ENCODE peak calls at places on chromosomes 6 and 20, in ten cellular contexts. One of them, this sample, is unnamed.
A peak's percentile ranks its signal among the peaks of the same experiment; 100 is the strongest.

GRCh38 chr6:122652431-122652830 is 42.2 kb downstream of the PKIB start:
- DNase-seq in kidney tubule cell: peak; percentile 74
- DNase-seq in stimulated activated CD8-positive, alpha-beta memory T cell treated with anti-CD3 and anti-CD28 coated beads, Interleukin-7, amount 100 ng/mL, for 1 hour: no peak
- DNase-seq in NCI-H1092: no peak
- DNase-seq in NCI-H1417: no peak
- DNase-seq in adipocyte: no peak
- DNase-seq in natural killer cell: no peak
- DNase-seq in stimulated activated CD4-positive, alpha-beta T cell treated with anti-CD3 and anti-CD28 coated beads, Interleukin-1b, Interleukin-23, amount 100 ng/mL, for 24 hours: no peak
- DNase-seq in activated T-cell treated with anti-CD3 and anti-CD28 coated beads, Interleukin-2, amount 50 U/mL, for 4 hours: no peak
- DNase-seq in AG10803: no peak
- DNase-seq in this sample: peak; percentile 51

GRCh38 chr20:5844063-5844681 is 94.0 kb downstream of the SHLD1 start:
- DNase-seq in kidney tubule cell: peak; percentile 48
- DNase-seq in stimulated activated CD8-positive, alpha-beta memory T cell treated with anti-CD3 and anti-CD28 coated beads, Interleukin-7, amount 100 ng/mL, for 1 hour: peak; percentile 13
- DNase-seq in NCI-H1092: peak; percentile 57
- DNase-seq in NCI-H1417: peak; percentile 12
- DNase-seq in adipocyte: no peak
- DNase-seq in natural killer cell: no peak
- DNase-seq in stimulated activated CD4-positive, alpha-beta T cell treated with anti-CD3 and anti-CD28 coated beads, Interleukin-1b, Interleukin-23, amount 100 ng/mL, for 24 hours: peak; percentile 16
- DNase-seq in activated T-cell treated with anti-CD3 and anti-CD28 coated beads, Interleukin-2, amount 50 U/mL, for 4 hours: peak; percentile 24
- DNase-seq in AG10803: peak; percentile 20
- DNase-seq in this sample: peak; percentile 21

GRCh38 chr6:155275808-155276480 is 12.1 kb downstream of the CLDN20 start:
- DNase-seq in kidney tubule cell: no peak
- DNase-seq in stimulated activated CD8-positive, alpha-beta memory T cell treated with anti-CD3 and anti-CD28 coated beads, Interleukin-7, amount 100 ng/mL, for 1 hour: no peak
- DNase-seq in NCI-H1092: no peak
- DNase-seq in NCI-H1417: no peak
- DNase-seq in adipocyte: peak; percentile 30
- DNase-seq in natural killer cell: no peak
- DNase-seq in stimulated activated CD4-positive, alpha-beta T cell treated with anti-CD3 and anti-CD28 coated beads, Interleukin-1b, Interleukin-23, amount 100 ng/mL, for 24 hours: no peak
- DNase-seq in activated T-cell treated with anti-CD3 and anti-CD28 coated beads, Interleukin-2, amount 50 U/mL, for 4 hours: no peak
- DNase-seq in AG10803: no peak
- DNase-seq in this sample: no peak

GRCh38 chr6:35185302-35185681 is 28.5 kb upstream of the SCUBE3 start:
- DNase-seq in kidney tubule cell: peak; percentile 71
- DNase-seq in stimulated activated CD8-positive, alpha-beta memory T cell treated with anti-CD3 and anti-CD28 coated beads, Interleukin-7, amount 100 ng/mL, for 1 hour: no peak
- DNase-seq in NCI-H1092: no peak
- DNase-seq in NCI-H1417: no peak
- DNase-seq in adipocyte: peak; percentile 58
- DNase-seq in natural killer cell: no peak
- DNase-seq in stimulated activated CD4-positive, alpha-beta T cell treated with anti-CD3 and anti-CD28 coated beads, Interleukin-1b, Interleukin-23, amount 100 ng/mL, for 24 hours: no peak
- DNase-seq in activated T-cell treated with anti-CD3 and anti-CD28 coated beads, Interleukin-2, amount 50 U/mL, for 4 hours: no peak
- DNase-seq in AG10803: peak; percentile 62
- DNase-seq in this sample: no peak

GRCh38 chr6:7254980-7255825 is 57.8 kb downstream of the SSR1 start:
- DNase-seq in kidney tubule cell: no peak
- DNase-seq in stimulated activated CD8-positive, alpha-beta memory T cell treated with anti-CD3 and anti-CD28 coated beads, Interleukin-7, amount 100 ng/mL, for 1 hour: no peak
- DNase-seq in NCI-H1092: no peak
- DNase-seq in NCI-H1417: no peak
- DNase-seq in adipocyte: no peak
- DNase-seq in natural killer cell: no peak
- DNase-seq in stimulated activated CD4-positive, alpha-beta T cell treated with anti-CD3 and anti-CD28 coated beads, Interleukin-1b, Interleukin-23, amount 100 ng/mL, for 24 hours: no peak
- DNase-seq in activated T-cell treated with anti-CD3 and anti-CD28 coated beads, Interleukin-2, amount 50 U/mL, for 4 hours: no peak
- DNase-seq in AG10803: no peak
- DNase-seq in this sample: no peak

GRCh38 chr6:145023116-145023726 is 712.1 kb downstream of the EPM2A start:
- DNase-seq in kidney tubule cell: no peak
- DNase-seq in stimulated activated CD8-positive, alpha-beta memory T cell treated with anti-CD3 and anti-CD28 coated beads, Interleukin-7, amount 100 ng/mL, for 1 hour: no peak
- DNase-seq in NCI-H1092: no peak
- DNase-seq in NCI-H1417: no peak
- DNase-seq in adipocyte: no peak
- DNase-seq in natural killer cell: no peak
- DNase-seq in stimulated activated CD4-positive, alpha-beta T cell treated with anti-CD3 and anti-CD28 coated beads, Interleukin-1b, Interleukin-23, amount 100 ng/mL, for 24 hours: no peak
- DNase-seq in activated T-cell treated with anti-CD3 and anti-CD28 coated beads, Interleukin-2, amount 50 U/mL, for 4 hours: no peak
- DNase-seq in AG10803: no peak
- DNase-seq in this sample: no peak

GRCh38 chr6:136438445-136438844 is 111.8 kb downstream of the MAP7 start:
- DNase-seq in kidney tubule cell: peak; percentile 18
- DNase-seq in stimulated activated CD8-positive, alpha-beta memory T cell treated with anti-CD3 and anti-CD28 coated beads, Interleukin-7, amount 100 ng/mL, for 1 hour: no peak
- DNase-seq in NCI-H1092: no peak
- DNase-seq in NCI-H1417: no peak
- DNase-seq in adipocyte: no peak
- DNase-seq in natural killer cell: no peak
- DNase-seq in stimulated activated CD4-positive, alpha-beta T cell treated with anti-CD3 and anti-CD28 coated beads, Interleukin-1b, Interleukin-23, amount 100 ng/mL, for 24 hours: no peak
- DNase-seq in activated T-cell treated with anti-CD3 and anti-CD28 coated beads, Interleukin-2, amount 50 U/mL, for 4 hours: no peak
- DNase-seq in AG10803: no peak
- DNase-seq in this sample: no peak

GRCh38 chr6:167512926-167513325 is 188.0 kb downstream of the TTLL2 start:
- DNase-seq in kidney tubule cell: no peak
- DNase-seq in stimulated activated CD8-positive, alpha-beta memory T cell treated with anti-CD3 and anti-CD28 coated beads, Interleukin-7, amount 100 ng/mL, for 1 hour: no peak
- DNase-seq in NCI-H1092: no peak
- DNase-seq in NCI-H1417: no peak
- DNase-seq in adipocyte: no peak
- DNase-seq in natural killer cell: no peak
- DNase-seq in stimulated activated CD4-positive, alpha-beta T cell treated with anti-CD3 and anti-CD28 coated beads, Interleukin-1b, Interleukin-23, amount 100 ng/mL, for 24 hours: no peak
- DNase-seq in activated T-cell treated with anti-CD3 and anti-CD28 coated beads, Interleukin-2, amount 50 U/mL, for 4 hours: no peak
- DNase-seq in AG10803: no peak
- DNase-seq in this sample: no peak

GRCh38 chr6:2948228-2949025 is 22.9 kb downstream of the SERPINB6 start:
- DNase-seq in kidney tubule cell: no peak
- DNase-seq in stimulated activated CD8-positive, alpha-beta memory T cell treated with anti-CD3 and anti-CD28 coated beads, Interleukin-7, amount 100 ng/mL, for 1 hour: no peak
- DNase-seq in NCI-H1092: no peak
- DNase-seq in NCI-H1417: no peak
- DNase-seq in adipocyte: no peak
- DNase-seq in natural killer cell: no peak
- DNase-seq in stimulated activated CD4-positive, alpha-beta T cell treated with anti-CD3 and anti-CD28 coated beads, Interleukin-1b, Interleukin-23, amount 100 ng/mL, for 24 hours: no peak
- DNase-seq in activated T-cell treated with anti-CD3 and anti-CD28 coated beads, Interleukin-2, amount 50 U/mL, for 4 hours: no peak
- DNase-seq in AG10803: no peak
- DNase-seq in this sample: no peak

GRCh38 chr20:47400685-47401084 is 44.2 kb upstream of the ZMYND8 start:
- DNase-seq in kidney tubule cell: no peak
- DNase-seq in stimulated activated CD8-positive, alpha-beta memory T cell treated with anti-CD3 and anti-CD28 coated beads, Interleukin-7, amount 100 ng/mL, for 1 hour: no peak
- DNase-seq in NCI-H1092: no peak
- DNase-seq in NCI-H1417: no peak
- DNase-seq in adipocyte: no peak
- DNase-seq in natural killer cell: no peak
- DNase-seq in stimulated activated CD4-positive, alpha-beta T cell treated with anti-CD3 and anti-CD28 coated beads, Interleukin-1b, Interleukin-23, amount 100 ng/mL, for 24 hours: no peak
- DNase-seq in activated T-cell treated with anti-CD3 and anti-CD28 coated beads, Interleukin-2, amount 50 U/mL, for 4 hours: no peak
- DNase-seq in AG10803: no peak
- DNase-seq in this sample: no peak

GRCh38 chr6:147549531-147549930 is 41.0 kb downstream of the SAMD5 start:
- DNase-seq in kidney tubule cell: no peak
- DNase-seq in stimulated activated CD8-positive, alpha-beta memory T cell treated with anti-CD3 and anti-CD28 coated beads, Interleukin-7, amount 100 ng/mL, for 1 hour: no peak
- DNase-seq in NCI-H1092: no peak
- DNase-seq in NCI-H1417: no peak
- DNase-seq in adipocyte: no peak
- DNase-seq in natural killer cell: no peak
- DNase-seq in stimulated activated CD4-positive, alpha-beta T cell treated with anti-CD3 and anti-CD28 coated beads, Interleukin-1b, Interleukin-23, amount 100 ng/mL, for 24 hours: no peak
- DNase-seq in activated T-cell treated with anti-CD3 and anti-CD28 coated beads, Interleukin-2, amount 50 U/mL, for 4 hours: no peak
- DNase-seq in AG10803: no peak
- DNase-seq in this sample: no peak

GRCh38 chr6:1439349-1439748 is 50.0 kb downstream of the FOXF2 start:
- DNase-seq in kidney tubule cell: no peak
- DNase-seq in stimulated activated CD8-positive, alpha-beta memory T cell treated with anti-CD3 and anti-CD28 coated beads, Interleukin-7, amount 100 ng/mL, for 1 hour: no peak
- DNase-seq in NCI-H1092: no peak
- DNase-seq in NCI-H1417: no peak
- DNase-seq in adipocyte: no peak
- DNase-seq in natural killer cell: no peak
- DNase-seq in stimulated activated CD4-positive, alpha-beta T cell treated with anti-CD3 and anti-CD28 coated beads, Interleukin-1b, Interleukin-23, amount 100 ng/mL, for 24 hours: no peak
- DNase-seq in activated T-cell treated with anti-CD3 and anti-CD28 coated beads, Interleukin-2, amount 50 U/mL, for 4 hours: no peak
- DNase-seq in AG10803: no peak
- DNase-seq in this sample: no peak

GRCh38 chr6:16130437-16130891 is 1.6 kb downstream of the MYLIP start:
- DNase-seq in kidney tubule cell: peak; percentile 13
- DNase-seq in stimulated activated CD8-positive, alpha-beta memory T cell treated with anti-CD3 and anti-CD28 coated beads, Interleukin-7, amount 100 ng/mL, for 1 hour: no peak
- DNase-seq in NCI-H1092: no peak
- DNase-seq in NCI-H1417: peak; percentile 27
- DNase-seq in adipocyte: no peak
- DNase-seq in natural killer cell: peak; percentile 21
- DNase-seq in stimulated activated CD4-positive, alpha-beta T cell treated with anti-CD3 and anti-CD28 coated beads, Interleukin-1b, Interleukin-23, amount 100 ng/mL, for 24 hours: no peak
- DNase-seq in activated T-cell treated with anti-CD3 and anti-CD28 coated beads, Interleukin-2, amount 50 U/mL, for 4 hours: no peak
- DNase-seq in AG10803: no peak
- DNase-seq in this sample: no peak

GRCh38 chr6:99143108-99143828 is 195.5 kb upstream of the FBXL4 start:
- DNase-seq in kidney tubule cell: no peak
- DNase-seq in stimulated activated CD8-positive, alpha-beta memory T cell treated with anti-CD3 and anti-CD28 coated beads, Interleukin-7, amount 100 ng/mL, for 1 hour: no peak
- DNase-seq in NCI-H1092: no peak
- DNase-seq in NCI-H1417: no peak
- DNase-seq in adipocyte: no peak
- DNase-seq in natural killer cell: no peak
- DNase-seq in stimulated activated CD4-positive, alpha-beta T cell treated with anti-CD3 and anti-CD28 coated beads, Interleukin-1b, Interleukin-23, amount 100 ng/mL, for 24 hours: no peak
- DNase-seq in activated T-cell treated with anti-CD3 and anti-CD28 coated beads, Interleukin-2, amount 50 U/mL, for 4 hours: no peak
- DNase-seq in AG10803: no peak
- DNase-seq in this sample: no peak

GRCh38 chr6:30612687-30613248 is 4.3 kb downstream of the PPP1R10 start:
- DNase-seq in kidney tubule cell: peak; percentile 84
- DNase-seq in stimulated activated CD8-positive, alpha-beta memory T cell treated with anti-CD3 and anti-CD28 coated beads, Interleukin-7, amount 100 ng/mL, for 1 hour: no peak
- DNase-seq in NCI-H1092: no peak
- DNase-seq in NCI-H1417: no peak
- DNase-seq in adipocyte: peak; percentile 69
- DNase-seq in natural killer cell: no peak
- DNase-seq in stimulated activated CD4-positive, alpha-beta T cell treated with anti-CD3 and anti-CD28 coated beads, Interleukin-1b, Interleukin-23, amount 100 ng/mL, for 24 hours: no peak
- DNase-seq in activated T-cell treated with anti-CD3 and anti-CD28 coated beads, Interleukin-2, amount 50 U/mL, for 4 hours: no peak
- DNase-seq in AG10803: peak; percentile 61
- DNase-seq in this sample: no peak

GRCh38 chr6:73803562-73804221 is 107.7 kb downstream of the CD109 start:
- DNase-seq in kidney tubule cell: peak; percentile 65
- DNase-seq in stimulated activated CD8-positive, alpha-beta memory T cell treated with anti-CD3 and anti-CD28 coated beads, Interleukin-7, amount 100 ng/mL, for 1 hour: no peak
- DNase-seq in NCI-H1092: no peak
- DNase-seq in NCI-H1417: peak; percentile 56
- DNase-seq in adipocyte: peak; percentile 95
- DNase-seq in natural killer cell: no peak
- DNase-seq in stimulated activated CD4-positive, alpha-beta T cell treated with anti-CD3 and anti-CD28 coated beads, Interleukin-1b, Interleukin-23, amount 100 ng/mL, for 24 hours: no peak
- DNase-seq in activated T-cell treated with anti-CD3 and anti-CD28 coated beads, Interleukin-2, amount 50 U/mL, for 4 hours: no peak
- DNase-seq in AG10803: peak; percentile 98
- DNase-seq in this sample: peak; percentile 13

GRCh38 chr6:43972915-43973304 is 154.3 kb downstream of the MRPL14 start:
- DNase-seq in kidney tubule cell: peak; percentile 65
- DNase-seq in stimulated activated CD8-positive, alpha-beta memory T cell treated with anti-CD3 and anti-CD28 coated beads, Interleukin-7, amount 100 ng/mL, for 1 hour: no peak
- DNase-seq in NCI-H1092: peak; percentile 35
- DNase-seq in NCI-H1417: no peak
- DNase-seq in adipocyte: peak; percentile 91
- DNase-seq in natural killer cell: no peak
- DNase-seq in stimulated activated CD4-positive, alpha-beta T cell treated with anti-CD3 and anti-CD28 coated beads, Interleukin-1b, Interleukin-23, amount 100 ng/mL, for 24 hours: no peak
- DNase-seq in activated T-cell treated with anti-CD3 and anti-CD28 coated beads, Interleukin-2, amount 50 U/mL, for 4 hours: no peak
- DNase-seq in AG10803: peak; percentile 93
- DNase-seq in this sample: peak; percentile 47

GRCh38 chr20:57669626-57670025 is 40.2 kb downstream of the PMEPA1 start:
- DNase-seq in kidney tubule cell: no peak
- DNase-seq in stimulated activated CD8-positive, alpha-beta memory T cell treated with anti-CD3 and anti-CD28 coated beads, Interleukin-7, amount 100 ng/mL, for 1 hour: no peak
- DNase-seq in NCI-H1092: no peak
- DNase-seq in NCI-H1417: no peak
- DNase-seq in adipocyte: no peak
- DNase-seq in natural killer cell: no peak
- DNase-seq in stimulated activated CD4-positive, alpha-beta T cell treated with anti-CD3 and anti-CD28 coated beads, Interleukin-1b, Interleukin-23, amount 100 ng/mL, for 24 hours: no peak
- DNase-seq in activated T-cell treated with anti-CD3 and anti-CD28 coated beads, Interleukin-2, amount 50 U/mL, for 4 hours: no peak
- DNase-seq in AG10803: no peak
- DNase-seq in this sample: no peak

GRCh38 chr6:25628471-25629201 is 23.4 kb upstream of the SCGN start:
- DNase-seq in kidney tubule cell: no peak
- DNase-seq in stimulated activated CD8-positive, alpha-beta memory T cell treated with anti-CD3 and anti-CD28 coated beads, Interleukin-7, amount 100 ng/mL, for 1 hour: no peak
- DNase-seq in NCI-H1092: peak; percentile 59
- DNase-seq in NCI-H1417: no peak
- DNase-seq in adipocyte: no peak
- DNase-seq in natural killer cell: no peak
- DNase-seq in stimulated activated CD4-positive, alpha-beta T cell treated with anti-CD3 and anti-CD28 coated beads, Interleukin-1b, Interleukin-23, amount 100 ng/mL, for 24 hours: no peak
- DNase-seq in activated T-cell treated with anti-CD3 and anti-CD28 coated beads, Interleukin-2, amount 50 U/mL, for 4 hours: no peak
- DNase-seq in AG10803: no peak
- DNase-seq in this sample: no peak

GRCh38 chr6:25789475-25789874 is 34.9 kb downstream of the SLC17A4 start:
- DNase-seq in kidney tubule cell: no peak
- DNase-seq in stimulated activated CD8-positive, alpha-beta memory T cell treated with anti-CD3 and anti-CD28 coated beads, Interleukin-7, amount 100 ng/mL, for 1 hour: no peak
- DNase-seq in NCI-H1092: no peak
- DNase-seq in NCI-H1417: no peak
- DNase-seq in adipocyte: no peak
- DNase-seq in natural killer cell: no peak
- DNase-seq in stimulated activated CD4-positive, alpha-beta T cell treated with anti-CD3 and anti-CD28 coated beads, Interleukin-1b, Interleukin-23, amount 100 ng/mL, for 24 hours: no peak
- DNase-seq in activated T-cell treated with anti-CD3 and anti-CD28 coated beads, Interleukin-2, amount 50 U/mL, for 4 hours: no peak
- DNase-seq in AG10803: no peak
- DNase-seq in this sample: no peak

GRCh38 chr6:39166189-39166917 is 51.4 kb upstream of the SAYSD1 start:
- DNase-seq in kidney tubule cell: peak; percentile 71
- DNase-seq in stimulated activated CD8-positive, alpha-beta memory T cell treated with anti-CD3 and anti-CD28 coated beads, Interleukin-7, amount 100 ng/mL, for 1 hour: peak; percentile 71
- DNase-seq in NCI-H1092: peak; percentile 74
- DNase-seq in NCI-H1417: peak; percentile 86
- DNase-seq in adipocyte: peak; percentile 72
- DNase-seq in natural killer cell: peak; percentile 74
- DNase-seq in stimulated activated CD4-positive, alpha-beta T cell treated with anti-CD3 and anti-CD28 coated beads, Interleukin-1b, Interleukin-23, amount 100 ng/mL, for 24 hours: peak; percentile 84
- DNase-seq in activated T-cell treated with anti-CD3 and anti-CD28 coated beads, Interleukin-2, amount 50 U/mL, for 4 hours: peak; percentile 84
- DNase-seq in AG10803: peak; percentile 41
- DNase-seq in this sample: peak; percentile 81

GRCh38 chr20:52313335-52313963 is 121.9 kb upstream of the ZFP64 start:
- DNase-seq in kidney tubule cell: peak; percentile 53
- DNase-seq in stimulated activated CD8-positive, alpha-beta memory T cell treated with anti-CD3 and anti-CD28 coated beads, Interleukin-7, amount 100 ng/mL, for 1 hour: no peak
- DNase-seq in NCI-H1092: peak; percentile 60
- DNase-seq in NCI-H1417: peak; percentile 58
- DNase-seq in adipocyte: peak; percentile 20
- DNase-seq in natural killer cell: no peak
- DNase-seq in stimulated activated CD4-positive, alpha-beta T cell treated with anti-CD3 and anti-CD28 coated beads, Interleukin-1b, Interleukin-23, amount 100 ng/mL, for 24 hours: no peak
- DNase-seq in activated T-cell treated with anti-CD3 and anti-CD28 coated beads, Interleukin-2, amount 50 U/mL, for 4 hours: no peak
- DNase-seq in AG10803: peak; percentile 64
- DNase-seq in this sample: peak; percentile 8

GRCh38 chr6:146803601-146804000 is 204.8 kb downstream of the ADGB start:
- DNase-seq in kidney tubule cell: no peak
- DNase-seq in stimulated activated CD8-positive, alpha-beta memory T cell treated with anti-CD3 and anti-CD28 coated beads, Interleukin-7, amount 100 ng/mL, for 1 hour: no peak
- DNase-seq in NCI-H1092: no peak
- DNase-seq in NCI-H1417: no peak
- DNase-seq in adipocyte: peak; percentile 24
- DNase-seq in natural killer cell: no peak
- DNase-seq in stimulated activated CD4-positive, alpha-beta T cell treated with anti-CD3 and anti-CD28 coated beads, Interleukin-1b, Interleukin-23, amount 100 ng/mL, for 24 hours: no peak
- DNase-seq in activated T-cell treated with anti-CD3 and anti-CD28 coated beads, Interleukin-2, amount 50 U/mL, for 4 hours: no peak
- DNase-seq in AG10803: no peak
- DNase-seq in this sample: no peak

GRCh38 chr6:169173532-169174268 is 79.9 kb downstream of the THBS2 start:
- DNase-seq in kidney tubule cell: peak; percentile 49
- DNase-seq in stimulated activated CD8-positive, alpha-beta memory T cell treated with anti-CD3 and anti-CD28 coated beads, Interleukin-7, amount 100 ng/mL, for 1 hour: no peak
- DNase-seq in NCI-H1092: no peak
- DNase-seq in NCI-H1417: no peak
- DNase-seq in adipocyte: no peak
- DNase-seq in natural killer cell: no peak
- DNase-seq in stimulated activated CD4-positive, alpha-beta T cell treated with anti-CD3 and anti-CD28 coated beads, Interleukin-1b, Interleukin-23, amount 100 ng/mL, for 24 hours: no peak
- DNase-seq in activated T-cell treated with anti-CD3 and anti-CD28 coated beads, Interleukin-2, amount 50 U/mL, for 4 hours: no peak
- DNase-seq in AG10803: no peak
- DNase-seq in this sample: no peak

GRCh38 chr6:73285674-73286283 is 22.8 kb upstream of the KHDC1 start:
- DNase-seq in kidney tubule cell: peak; percentile 43
- DNase-seq in stimulated activated CD8-positive, alpha-beta memory T cell treated with anti-CD3 and anti-CD28 coated beads, Interleukin-7, amount 100 ng/mL, for 1 hour: no peak
- DNase-seq in NCI-H1092: no peak
- DNase-seq in NCI-H1417: no peak
- DNase-seq in adipocyte: peak; percentile 85
- DNase-seq in natural killer cell: no peak
- DNase-seq in stimulated activated CD4-positive, alpha-beta T cell treated with anti-CD3 and anti-CD28 coated beads, Interleukin-1b, Interleukin-23, amount 100 ng/mL, for 24 hours: no peak
- DNase-seq in activated T-cell treated with anti-CD3 and anti-CD28 coated beads, Interleukin-2, amount 50 U/mL, for 4 hours: no peak
- DNase-seq in AG10803: peak; percentile 69
- DNase-seq in this sample: peak; percentile 14

GRCh38 chr6:98841114-98841513 is 6.7 kb downstream of the POU3F2 start:
- DNase-seq in kidney tubule cell: no peak
- DNase-seq in stimulated activated CD8-positive, alpha-beta memory T cell treated with anti-CD3 and anti-CD28 coated beads, Interleukin-7, amount 100 ng/mL, for 1 hour: no peak
- DNase-seq in NCI-H1092: no peak
- DNase-seq in NCI-H1417: no peak
- DNase-seq in adipocyte: no peak
- DNase-seq in natural killer cell: no peak
- DNase-seq in stimulated activated CD4-positive, alpha-beta T cell treated with anti-CD3 and anti-CD28 coated beads, Interleukin-1b, Interleukin-23, amount 100 ng/mL, for 24 hours: no peak
- DNase-seq in activated T-cell treated with anti-CD3 and anti-CD28 coated beads, Interleukin-2, amount 50 U/mL, for 4 hours: no peak
- DNase-seq in AG10803: no peak
- DNase-seq in this sample: no peak

GRCh38 chr6:98946877-98947410 is 802 bp downstream of the FBXL4 start:
- DNase-seq in kidney tubule cell: peak; percentile 59
- DNase-seq in stimulated activated CD8-positive, alpha-beta memory T cell treated with anti-CD3 and anti-CD28 coated beads, Interleukin-7, amount 100 ng/mL, for 1 hour: peak; percentile 13
- DNase-seq in NCI-H1092: peak; percentile 28
- DNase-seq in NCI-H1417: peak; percentile 72
- DNase-seq in adipocyte: peak; percentile 41
- DNase-seq in natural killer cell: no peak
- DNase-seq in stimulated activated CD4-positive, alpha-beta T cell treated with anti-CD3 and anti-CD28 coated beads, Interleukin-1b, Interleukin-23, amount 100 ng/mL, for 24 hours: no peak
- DNase-seq in activated T-cell treated with anti-CD3 and anti-CD28 coated beads, Interleukin-2, amount 50 U/mL, for 4 hours: peak; percentile 12
- DNase-seq in AG10803: peak; percentile 8
- DNase-seq in this sample: peak; percentile 41

GRCh38 chr20:22797103-22797502 is 212.7 kb upstream of the FOXA2 start:
- DNase-seq in kidney tubule cell: peak; percentile 89
- DNase-seq in stimulated activated CD8-positive, alpha-beta memory T cell treated with anti-CD3 and anti-CD28 coated beads, Interleukin-7, amount 100 ng/mL, for 1 hour: no peak
- DNase-seq in NCI-H1092: no peak
- DNase-seq in NCI-H1417: no peak
- DNase-seq in adipocyte: no peak
- DNase-seq in natural killer cell: no peak
- DNase-seq in stimulated activated CD4-positive, alpha-beta T cell treated with anti-CD3 and anti-CD28 coated beads, Interleukin-1b, Interleukin-23, amount 100 ng/mL, for 24 hours: no peak
- DNase-seq in activated T-cell treated with anti-CD3 and anti-CD28 coated beads, Interleukin-2, amount 50 U/mL, for 4 hours: no peak
- DNase-seq in AG10803: no peak
- DNase-seq in this sample: no peak